ENCODE peak calls at places on chromosomes 2 and 18, in five cellular contexts. One of them, this sample, is unnamed. For H3K4me1, the result is how much of the 10 kb centered on the place peaks cover.

GRCh38 chr2:172433169-172433568 is 5.8 kb downstream of the ITGA6 start:
- DNase-seq in thoracic aorta: no peak
- DNase-seq in heart right ventricle: no peak
- DNase-seq in A549: no peak
- DNase-seq in CD4-positive, CD25-positive, alpha-beta regulatory T cell: no peak
- DNase-seq in this sample: no peak

GRCh38 chr2:238100049-238100820 is at the start of gene ESPNL:
- DNase-seq in thoracic aorta: no peak
- DNase-seq in heart right ventricle: no peak
- DNase-seq in A549: no peak
- DNase-seq in CD4-positive, CD25-positive, alpha-beta regulatory T cell: no peak
- DNase-seq in this sample: no peak

GRCh38 chr2:196601430-196602306 is 37.8 kb upstream of the CCDC150 start:
- DNase-seq in thoracic aorta: peak
- DNase-seq in heart right ventricle: peak
- DNase-seq in A549: peak
- DNase-seq in CD4-positive, CD25-positive, alpha-beta regulatory T cell: no peak
- DNase-seq in this sample: no peak

GRCh38 chr2:174334781-174335604 is at the start of gene SP9:
- DNase-seq in thoracic aorta: no peak
- DNase-seq in heart right ventricle: no peak
- DNase-seq in A549: peak
- DNase-seq in CD4-positive, CD25-positive, alpha-beta regulatory T cell: no peak
- DNase-seq in this sample: no peak

GRCh38 chr2:191049728-191050639 is 36.0 kb upstream of the STAT1 start:
- DNase-seq in thoracic aorta: no peak
- DNase-seq in heart right ventricle: no peak
- DNase-seq in A549: no peak
- DNase-seq in CD4-positive, CD25-positive, alpha-beta regulatory T cell: no peak
- DNase-seq in this sample: no peak

GRCh38 chr2:228681979-228682378 is 500.5 kb upstream of the SPHKAP start:
- DNase-seq in thoracic aorta: no peak
- DNase-seq in heart right ventricle: no peak
- DNase-seq in A549: no peak
- DNase-seq in CD4-positive, CD25-positive, alpha-beta regulatory T cell: no peak
- DNase-seq in this sample: no peak

GRCh38 chr2:9627310-9627709 is 3.5 kb downstream of the YWHAQ start:
- DNase-seq in thoracic aorta: no peak
- DNase-seq in heart right ventricle: no peak
- DNase-seq in A549: no peak
- DNase-seq in CD4-positive, CD25-positive, alpha-beta regulatory T cell: no peak
- DNase-seq in this sample: no peak

GRCh38 chr2:17373736-17374135 is 144.5 kb downstream of the RAD51AP2 start:
- DNase-seq in thoracic aorta: no peak
- DNase-seq in heart right ventricle: no peak
- DNase-seq in A549: no peak
- DNase-seq in CD4-positive, CD25-positive, alpha-beta regulatory T cell: no peak
- DNase-seq in this sample: no peak

GRCh38 chr2:219387284-219388126 is at the start of gene DNPEP:
- DNase-seq in thoracic aorta: peak
- DNase-seq in heart right ventricle: peak
- DNase-seq in A549: peak
- DNase-seq in CD4-positive, CD25-positive, alpha-beta regulatory T cell: peak
- DNase-seq in this sample: peak

GRCh38 chr2:8437228-8437948 is 244.5 kb upstream of the ID2 start:
- DNase-seq in thoracic aorta: no peak
- DNase-seq in heart right ventricle: no peak
- DNase-seq in A549: no peak
- DNase-seq in CD4-positive, CD25-positive, alpha-beta regulatory T cell: no peak
- DNase-seq in this sample: no peak

GRCh38 chr18:32530947-32531651 is 60.4 kb upstream of the GAREM1 start:
- DNase-seq in thoracic aorta: no peak
- DNase-seq in heart right ventricle: no peak
- DNase-seq in A549: no peak
- DNase-seq in CD4-positive, CD25-positive, alpha-beta regulatory T cell: peak
- DNase-seq in this sample: no peak

GRCh38 chr2:229419158-229419557 is 148.1 kb upstream of the PID1 start:
- DNase-seq in thoracic aorta: no peak
- DNase-seq in heart right ventricle: no peak
- DNase-seq in A549: no peak
- DNase-seq in CD4-positive, CD25-positive, alpha-beta regulatory T cell: no peak
- DNase-seq in this sample: no peak

GRCh38 chr2:190159453-190159852 is 96.9 kb upstream of the MSTN start:
- DNase-seq in thoracic aorta: no peak
- DNase-seq in heart right ventricle: no peak
- DNase-seq in A549: no peak
- DNase-seq in CD4-positive, CD25-positive, alpha-beta regulatory T cell: no peak
- DNase-seq in this sample: no peak

GRCh38 chr2:144469788-144470187 is 50.1 kb downstream of the ZEB2 start:
- DNase-seq in thoracic aorta: no peak
- DNase-seq in heart right ventricle: no peak
- DNase-seq in A549: no peak
- DNase-seq in CD4-positive, CD25-positive, alpha-beta regulatory T cell: no peak
- DNase-seq in this sample: no peak

GRCh38 chr2:117232305-117232704 is 582.2 kb upstream of the DDX18 start:
- DNase-seq in thoracic aorta: no peak
- DNase-seq in heart right ventricle: no peak
- DNase-seq in A549: no peak
- DNase-seq in CD4-positive, CD25-positive, alpha-beta regulatory T cell: no peak
- DNase-seq in this sample: no peak

GRCh38 chr2:45923701-45924100 is 272.2 kb downstream of the PRKCE start:
- DNase-seq in thoracic aorta: no peak
- DNase-seq in heart right ventricle: no peak
- DNase-seq in A549: no peak
- DNase-seq in CD4-positive, CD25-positive, alpha-beta regulatory T cell: no peak
- DNase-seq in this sample: no peak

GRCh38 chr2:176206677-176207076 is 18.2 kb downstream of the HOXD1 start:
- DNase-seq in thoracic aorta: no peak
- DNase-seq in heart right ventricle: no peak
- DNase-seq in A549: no peak
- DNase-seq in CD4-positive, CD25-positive, alpha-beta regulatory T cell: no peak
- DNase-seq in this sample: no peak

GRCh38 chr2:84231474-84231873 is 227.6 kb downstream of the SUCLG1 start:
- DNase-seq in thoracic aorta: no peak
- DNase-seq in heart right ventricle: no peak
- DNase-seq in A549: no peak
- DNase-seq in CD4-positive, CD25-positive, alpha-beta regulatory T cell: no peak
- DNase-seq in this sample: no peak

GRCh38 chr18:38545071-38545470 is 979.5 kb upstream of the CELF4 start:
- DNase-seq in thoracic aorta: no peak
- DNase-seq in heart right ventricle: no peak
- DNase-seq in A549: no peak
- DNase-seq in CD4-positive, CD25-positive, alpha-beta regulatory T cell: no peak
- DNase-seq in this sample: no peak

GRCh38 chr2:101991731-101992145 is at the start of gene IL1R2:
- DNase-seq in thoracic aorta: no peak
- DNase-seq in heart right ventricle: no peak
- DNase-seq in A549: no peak
- DNase-seq in CD4-positive, CD25-positive, alpha-beta regulatory T cell: no peak
- DNase-seq in this sample: no peak

GRCh38 chr18:7023581-7023980 is 94.0 kb downstream of the LAMA1 start:
- DNase-seq in thoracic aorta: no peak
- DNase-seq in heart right ventricle: no peak
- DNase-seq in A549: no peak
- DNase-seq in CD4-positive, CD25-positive, alpha-beta regulatory T cell: no peak
- DNase-seq in this sample: no peak

GRCh38 chr2:158179660-158180059 is 78.0 kb downstream of the UPP2 start:
- DNase-seq in thoracic aorta: no peak
- DNase-seq in heart right ventricle: no peak
- DNase-seq in A549: no peak
- DNase-seq in CD4-positive, CD25-positive, alpha-beta regulatory T cell: no peak
- DNase-seq in this sample: no peak

GRCh38 chr18:64175432-64175831 is 26.5 kb upstream of the LINC00305 start:
- DNase-seq in thoracic aorta: no peak
- DNase-seq in heart right ventricle: no peak
- DNase-seq in A549: no peak
- DNase-seq in CD4-positive, CD25-positive, alpha-beta regulatory T cell: no peak
- DNase-seq in this sample: no peak

GRCh38 chr2:155169317-155169716 is 470.8 kb downstream of the KCNJ3 start:
- DNase-seq in thoracic aorta: no peak
- DNase-seq in heart right ventricle: no peak
- DNase-seq in A549: no peak
- DNase-seq in CD4-positive, CD25-positive, alpha-beta regulatory T cell: no peak
- DNase-seq in this sample: no peak

GRCh38 chr2:196459539-196459938 is 180.0 kb upstream of the CCDC150 start:
- DNase-seq in thoracic aorta: no peak
- DNase-seq in heart right ventricle: no peak
- DNase-seq in A549: no peak
- DNase-seq in CD4-positive, CD25-positive, alpha-beta regulatory T cell: no peak
- DNase-seq in this sample: no peak

GRCh38 chr18:46370898-46371297 is 266.7 kb downstream of the HAUS1 start:
- DNase-seq in thoracic aorta: no peak
- DNase-seq in heart right ventricle: no peak
- DNase-seq in A549: no peak
- DNase-seq in CD4-positive, CD25-positive, alpha-beta regulatory T cell: no peak
- DNase-seq in this sample: no peak

GRCh38 chr2:170224692-170225091 is 46.7 kb downstream of the MYO3B start:
- DNase-seq in thoracic aorta: no peak
- DNase-seq in heart right ventricle: no peak
- DNase-seq in A549: no peak
- DNase-seq in CD4-positive, CD25-positive, alpha-beta regulatory T cell: no peak
- DNase-seq in this sample: no peak

GRCh38 chr2:162126145-162126926 is 25.7 kb downstream of the GCG start:
- DNase-seq in thoracic aorta: no peak
- DNase-seq in heart right ventricle: no peak
- DNase-seq in A549: no peak
- DNase-seq in CD4-positive, CD25-positive, alpha-beta regulatory T cell: no peak
- DNase-seq in this sample: no peak

GRCh38 chr18:3036108-3036507 is 23.2 kb upstream of the LPIN2 start:
- DNase-seq in thoracic aorta: no peak
- DNase-seq in heart right ventricle: no peak
- DNase-seq in A549: no peak
- DNase-seq in CD4-positive, CD25-positive, alpha-beta regulatory T cell: no peak
- DNase-seq in this sample: no peak

GRCh38 chr2:34004936-34005335 is 405.8 kb upstream of the FAM98A start:
- DNase-seq in thoracic aorta: no peak
- DNase-seq in heart right ventricle: no peak
- DNase-seq in A549: no peak
- DNase-seq in CD4-positive, CD25-positive, alpha-beta regulatory T cell: no peak
- DNase-seq in this sample: no peak

GRCh38 chr2:129345540-129345939 is 633.9 kb upstream of the RAB6C start:
- DNase-seq in thoracic aorta: no peak
- DNase-seq in heart right ventricle: no peak
- DNase-seq in A549: no peak
- DNase-seq in CD4-positive, CD25-positive, alpha-beta regulatory T cell: no peak
- DNase-seq in this sample: no peak

GRCh38 chr2:38301340-38301968 is 75.6 kb downstream of the ATL2 start:
- DNase-seq in thoracic aorta: no peak
- DNase-seq in heart right ventricle: no peak
- DNase-seq in A549: no peak
- DNase-seq in CD4-positive, CD25-positive, alpha-beta regulatory T cell: no peak
- DNase-seq in this sample: no peak

GRCh38 chr2:75053484-75054112 is 95.2 kb downstream of the POLE4 start:
- DNase-seq in thoracic aorta: no peak
- DNase-seq in heart right ventricle: no peak
- DNase-seq in A549: peak
- DNase-seq in CD4-positive, CD25-positive, alpha-beta regulatory T cell: no peak
- DNase-seq in this sample: no peak

GRCh38 chr2:129741623-129742022 is 237.8 kb upstream of the RAB6C start:
- DNase-seq in thoracic aorta: no peak
- DNase-seq in heart right ventricle: no peak
- DNase-seq in A549: no peak
- DNase-seq in CD4-positive, CD25-positive, alpha-beta regulatory T cell: no peak
- DNase-seq in this sample: no peak

GRCh38 chr2:215950009-215950408 is 63.3 kb downstream of the MREG start:
- DNase-seq in thoracic aorta: no peak
- DNase-seq in heart right ventricle: no peak
- DNase-seq in A549: peak
- DNase-seq in CD4-positive, CD25-positive, alpha-beta regulatory T cell: peak
- DNase-seq in this sample: no peak

GRCh38 chr2:196783431-196784094 is 15.9 kb downstream of the GTF3C3 start:
- DNase-seq in thoracic aorta: no peak
- DNase-seq in heart right ventricle: no peak
- DNase-seq in A549: no peak
- DNase-seq in CD4-positive, CD25-positive, alpha-beta regulatory T cell: no peak
- DNase-seq in this sample: no peak

DNA sequence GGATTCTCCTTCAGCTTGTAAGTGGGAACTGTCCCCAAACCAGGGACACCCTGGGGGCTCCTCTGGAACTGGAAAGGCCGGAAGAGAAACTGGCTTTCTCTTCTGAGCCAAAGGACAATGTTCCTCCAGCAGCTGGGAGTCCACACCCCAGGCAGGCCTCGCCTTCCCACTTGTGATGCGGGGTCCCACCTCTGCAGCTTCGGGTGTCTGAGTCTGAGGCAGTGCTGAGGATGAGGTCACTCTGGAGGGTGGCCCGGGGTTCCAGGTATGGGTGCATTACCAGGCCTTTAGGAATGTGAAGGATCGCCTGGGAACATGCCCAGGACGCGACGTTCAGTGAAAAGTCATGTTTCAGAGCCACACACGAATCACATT is 18.2 kb upstream of the BOK start:
- DNase-seq in thoracic aorta: no peak
- DNase-seq in heart right ventricle: no peak
- DNase-seq in A549: no peak
- DNase-seq in CD4-positive, CD25-positive, alpha-beta regulatory T cell: no peak
- DNase-seq in this sample: no peak
- H3K4me3 ChIP-seq in thoracic aorta: peak
- H3K4me3 ChIP-seq in heart right ventricle: peak
- H3K4me3 ChIP-seq in A549: peak
- H3K4me3 ChIP-seq in CD4-positive, CD25-positive, alpha-beta regulatory T cell: no peak
- H3K4me3 ChIP-seq in this sample: no peak

GRCh38 chr2:205199451-205199850 is 482.9 kb upstream of the NRP2 start:
- DNase-seq in thoracic aorta: no peak
- DNase-seq in heart right ventricle: no peak
- DNase-seq in A549: no peak
- DNase-seq in CD4-positive, CD25-positive, alpha-beta regulatory T cell: no peak
- DNase-seq in this sample: no peak

GRCh38 chr2:205197468-205198129 is 484.7 kb upstream of the NRP2 start:
- DNase-seq in thoracic aorta: no peak
- DNase-seq in heart right ventricle: no peak
- DNase-seq in A549: no peak
- DNase-seq in CD4-positive, CD25-positive, alpha-beta regulatory T cell: peak
- DNase-seq in this sample: no peak

GRCh38 chr2:205193121-205193520 is 489.2 kb upstream of the NRP2 start:
- DNase-seq in thoracic aorta: no peak
- DNase-seq in heart right ventricle: no peak
- DNase-seq in A549: no peak
- DNase-seq in CD4-positive, CD25-positive, alpha-beta regulatory T cell: no peak
- DNase-seq in this sample: no peak

GRCh38 chr2:205193829-205194228 is 488.5 kb upstream of the NRP2 start:
- DNase-seq in thoracic aorta: no peak
- DNase-seq in heart right ventricle: no peak
- DNase-seq in A549: no peak
- DNase-seq in CD4-positive, CD25-positive, alpha-beta regulatory T cell: no peak
- DNase-seq in this sample: no peak

GRCh38 chr2:205198130-205198505 is 484.2 kb upstream of the NRP2 start:
- DNase-seq in thoracic aorta: no peak
- DNase-seq in heart right ventricle: no peak
- DNase-seq in A549: no peak
- DNase-seq in CD4-positive, CD25-positive, alpha-beta regulatory T cell: no peak
- DNase-seq in this sample: no peak
- H3K27ac ChIP-seq in thoracic aorta: no peak
- H3K27ac ChIP-seq in heart right ventricle: no peak
- H3K27ac ChIP-seq in A549: no peak
- H3K27ac ChIP-seq in CD4-positive, CD25-positive, alpha-beta regulatory T cell: no peak
- H3K27ac ChIP-seq in this sample: no peak

GRCh38 chr2:240373289-240373885 is 62.1 kb upstream of the GPC1 start:
- DNase-seq in thoracic aorta: no peak
- DNase-seq in heart right ventricle: peak
- DNase-seq in A549: no peak
- DNase-seq in CD4-positive, CD25-positive, alpha-beta regulatory T cell: no peak
- DNase-seq in this sample: no peak
- H3K4me1 ChIP-seq in thoracic aorta: half or more
- H3K4me1 ChIP-seq in heart right ventricle: under half
- H3K4me1 ChIP-seq in A549: half or more
- H3K4me1 ChIP-seq in CD4-positive, CD25-positive, alpha-beta regulatory T cell: under half
- H3K4me1 ChIP-seq in this sample: under half

GRCh38 chr2:226031078-226031937 is 631.8 kb downstream of the NYAP2 start:
- DNase-seq in thoracic aorta: no peak
- DNase-seq in heart right ventricle: peak
- DNase-seq in A549: peak
- DNase-seq in CD4-positive, CD25-positive, alpha-beta regulatory T cell: no peak
- DNase-seq in this sample: no peak
- H3K4me3 ChIP-seq in thoracic aorta: peak
- H3K4me3 ChIP-seq in heart right ventricle: peak
- H3K4me3 ChIP-seq in A549: peak
- H3K4me3 ChIP-seq in CD4-positive, CD25-positive, alpha-beta regulatory T cell: no peak
- H3K4me3 ChIP-seq in this sample: peak

This sample was measured in effector memory CD4-positive, alpha-beta T cell.